ENCODE peak calls at places on chromosomes 13 and 19, in seven cellular contexts. Z is anterior cingulate cortex; S is tibial nerve; M is tibial artery; W is GM12865; E is pancreas; B is naive thymus-derived CD8-positive, alpha-beta T cell. J is an unnamed sample.

GRCh38 chr19:39141929-39142328 is 16.3 kb downstream of the PAK4 start:
- DNase-seq in Z (no peak), S (no peak), M (no peak), W (no peak), E (no peak), B (no peak), J (no peak)

GRCh38 chr19:41945135-41945766 is 13.9 kb downstream of the RABAC1 start:
- DNase-seq in Z (no peak), S (no peak), M (no peak), W (peak), E (no peak), B (peak), J (no peak)

GRCh38 chr19:9937001-9937411 is 691 bp upstream of the OLFM2 start:
- DNase-seq in Z (no peak), S (no peak), M (no peak), W (no peak), E (no peak), B (no peak), J (no peak)

GRCh38 chr13:40060318-40061007 is 405.0 kb downstream of the COG6 start:
- DNase-seq in Z (peak), S (peak), M (no peak), W (peak), E (peak), B (no peak), J (no peak)

GRCh38 chr13:109330941-109331340 is 455.4 kb downstream of the IRS2 start:
- DNase-seq in Z (no peak), S (no peak), M (no peak), W (no peak), E (no peak), B (no peak), J (no peak)

GRCh38 chr13:62320129-62320724 is 904.6 kb upstream of the PCDH20 start:
- DNase-seq in Z (no peak), S (no peak), M (no peak), W (peak), E (no peak), B (no peak), J (peak)

GRCh38 chr13:52414963-52415362 is 9.0 kb upstream of the THSD1 start:
- DNase-seq in Z (no peak), S (no peak), M (no peak), W (no peak), E (no peak), B (no peak), J (no peak)

GRCh38 chr19:2266183-2266993 is 10.2 kb upstream of the JSRP1 start:
- DNase-seq in Z (peak), S (peak), M (peak), W (peak), E (peak), B (no peak), J (no peak)

GRCh38 chr19:19115954-19116353 is 22.3 kb downstream of the TMEM161A start:
- DNase-seq in Z (no peak), S (peak), M (no peak), W (peak), E (no peak), B (peak), J (no peak)

GRCh38 chr19:36030264-36031148 is 2.2 kb downstream of the CLIP3 start:
- DNase-seq in Z (no peak), S (no peak), M (no peak), W (peak), E (no peak), B (no peak), J (no peak)

GRCh38 chr13:113155201-113155600 is 3.2 kb upstream of the PROZ start:
- DNase-seq in Z (no peak), S (no peak), M (no peak), W (no peak), E (no peak), B (no peak), J (no peak)

GRCh38 chr13:51814825-51815650 is 11.1 kb upstream of the DHRS12 start:
- DNase-seq in Z (no peak), S (peak), M (no peak), W (peak), E (peak), B (peak), J (peak)

GRCh38 chr13:37429976-37430375 is 168.6 kb downstream of the POSTN start:
- DNase-seq in Z (no peak), S (no peak), M (no peak), W (no peak), E (no peak), B (no peak), J (no peak)

GRCh38 chr19:11244846-11245589 is 5.6 kb downstream of the ANGPTL8 start:
- DNase-seq in Z (no peak), S (no peak), M (no peak), W (no peak), E (no peak), B (no peak), J (no peak)

GRCh38 chr13:28582225-28582891 is 76.6 kb upstream of the POMP start:
- DNase-seq in Z (no peak), S (no peak), M (no peak), W (peak), E (no peak), B (no peak), J (no peak)

GRCh38 chr19:35232912-35233311 is 4.4 kb upstream of the FAM187B start:
- DNase-seq in Z (no peak), S (no peak), M (no peak), W (no peak), E (no peak), B (no peak), J (no peak)

GRCh38 chr19:43503501-43504425 is 783 bp downstream of the PHLDB3 start:
- DNase-seq in Z (peak), S (peak), M (peak), W (peak), E (peak), B (peak), J (peak)

GRCh38 chr19:45451181-45451849 is 16.5 kb upstream of the FOSB start:
- DNase-seq in Z (no peak), S (no peak), M (peak), W (peak), E (no peak), B (peak), J (no peak)

GRCh38 chr13:28229522-28229921 is 91.2 kb downstream of the PAN3 start:
- DNase-seq in Z (no peak), S (no peak), M (no peak), W (no peak), E (no peak), B (no peak), J (no peak)

GRCh38 chr19:41431426-41432386 is 4.5 kb upstream of the B3GNT8 start:
- DNase-seq in Z (no peak), S (no peak), M (no peak), W (peak), E (no peak), B (no peak), J (no peak)

GRCh38 chr19:4327252-4327876 is 11.3 kb downstream of the STAP2 start:
- DNase-seq in Z (peak), S (peak), M (peak), W (peak), E (peak), B (peak), J (peak)

GRCh38 chr19:50837300-50837699 is 3.9 kb upstream of the KLK15 start:
- DNase-seq in Z (no peak), S (no peak), M (no peak), W (no peak), E (no peak), B (no peak), J (no peak)

GRCh38 chr13:113584870-113585671 is 518 bp downstream of the TFDP1 start:
- DNase-seq in Z (no peak), S (no peak), M (peak), W (peak), E (no peak), B (no peak), J (no peak)

GRCh38 chr13:24187185-24187584 is 26.7 kb downstream of the SPATA13 start:
- DNase-seq in Z (no peak), S (no peak), M (no peak), W (no peak), E (no peak), B (no peak), J (no peak)

GRCh38 chr19:2550431-2551171 is 74.7 kb downstream of the GADD45B start:
- DNase-seq in Z (no peak), S (no peak), M (no peak), W (no peak), E (no peak), B (no peak), J (no peak)

GRCh38 chr19:38837656-38838121 is 6.1 kb upstream of the ECH1 start:
- DNase-seq in Z (no peak), S (no peak), M (no peak), W (no peak), E (peak), B (no peak), J (no peak)

GRCh38 chr13:99987180-99988047 is 5.8 kb downstream of the ZIC2 start:
- DNase-seq in Z (no peak), S (no peak), M (no peak), W (no peak), E (no peak), B (no peak), J (no peak)

GRCh38 chr13:45950343-45950995 is 98.9 kb upstream of the SIAH3 start:
- DNase-seq in Z (no peak), S (peak), M (no peak), W (no peak), E (no peak), B (no peak), J (no peak)

GRCh38 chr19:51784922-51785690 is 9.9 kb upstream of the FPR3 start:
- DNase-seq in Z (peak), S (peak), M (peak), W (peak), E (no peak), B (no peak), J (no peak)

GRCh38 chr13:53783466-53783865 is 754.9 kb downstream of the OLFM4 start:
- DNase-seq in Z (peak), S (no peak), M (no peak), W (no peak), E (peak), B (no peak), J (no peak)

GRCh38 chr19:16005925-16006324 is 57.1 kb downstream of the OR10H4 start:
- DNase-seq in Z (no peak), S (no peak), M (no peak), W (no peak), E (no peak), B (no peak), J (no peak)

GRCh38 chr19:30076101-30076551 is 134.1 kb downstream of the URI1 start:
- DNase-seq in Z (no peak), S (no peak), M (peak), W (no peak), E (no peak), B (no peak), J (no peak)

GRCh38 chr13:112968380-112968909 is 569 bp upstream of the MCF2L start:
- DNase-seq in Z (no peak), S (no peak), M (peak), W (peak), E (peak), B (peak), J (no peak)

GRCh38 chr13:95404141-95404882 is 103.1 kb upstream of the ABCC4 start:
- DNase-seq in Z (peak), S (peak), M (peak), W (peak), E (peak), B (peak), J (peak)

GRCh38 chr13:75550159-75550567 is 572 bp downstream of the UCHL3 start:
- DNase-seq in Z (no peak), S (no peak), M (no peak), W (peak), E (no peak), B (peak), J (peak)

GRCh38 chr19:41341669-41342490 is 11.8 kb downstream of the TGFB1 start:
- DNase-seq in Z (no peak), S (no peak), M (no peak), W (no peak), E (peak), B (no peak), J (no peak)

GRCh38 chr19:1017115-1017905 is 3.6 kb downstream of the TMEM259 start:
- DNase-seq in Z (no peak), S (no peak), M (no peak), W (peak), E (peak), B (no peak), J (no peak)

GRCh38 chr13:102903659-102904407 is 58.0 kb downstream of the ERCC5 start:
- DNase-seq in Z (no peak), S (no peak), M (no peak), W (peak), E (no peak), B (no peak), J (peak)

GRCh38 chr19:41691268-41691970 is 3.3 kb upstream of the CEACAM7 start:
- DNase-seq in Z (no peak), S (no peak), M (no peak), W (peak), E (peak), B (peak), J (no peak)

J was measured in NCI-H2227 treated with DMSO at 0.1 percent for 48 hours.